ENCODE peak calls at places on chromosome 2, in four cellular contexts. V is pancreas, T is T1000, W is AG09309. K is an unnamed sample.

GRCh38 chr2:237440819-237441281 is 26.9 kb upstream of the COL6A3 start:
- DNase-seq in V (no peak), T (no peak), W (no peak), K (no peak)

GRCh38 chr2:37350034-37350433 is 5.6 kb downstream of the QPCT start:
- DNase-seq in V (peak; percentile 20), T (no peak), W (no peak), K (no peak)

GRCh38 chr2:66925128-66925527 is 472.0 kb upstream of the ETAA1 start:
- DNase-seq in V (no peak), T (peak; percentile 16), W (no peak), K (peak; percentile 6)

GRCh38 chr2:53130441-53130943 is 637.1 kb upstream of the CHAC2 start:
- DNase-seq in V (no peak), T (no peak), W (peak; percentile 42), K (no peak)

GRCh38 chr2:145114726-145115125 is 594.8 kb upstream of the ZEB2 start:
- DNase-seq in V (no peak), T (no peak), W (no peak), K (no peak)

GRCh38 chr2:179422037-179422643 is 157.5 kb upstream of the SESTD1 start:
- DNase-seq in V (peak; percentile 55), T (no peak), W (no peak), K (peak; percentile 31)

GRCh38 chr2:159035790-159036411 is 67.5 kb downstream of the TANC1 start:
- DNase-seq in V (peak; percentile 23), T (no peak), W (no peak), K (no peak)

GRCh38 chr2:36486546-36487044 is 111.4 kb downstream of the FEZ2 start:
- DNase-seq in V (no peak), T (no peak), W (peak; percentile 52), K (peak; percentile 94)

GRCh38 chr2:233689031-233689430 is 3.7 kb upstream of the UGT1A6 start:
- DNase-seq in V (no peak), T (no peak), W (no peak), K (no peak)

GRCh38 chr2:223723954-223724411 is 113.4 kb downstream of the AP1S3 start:
- DNase-seq in V (no peak), T (no peak), W (no peak), K (no peak)

GRCh38 chr2:127669056-127669455 is 6.3 kb downstream of the LIMS2 start:
- DNase-seq in V (no peak), T (no peak), W (no peak), K (no peak)

K was measured in SJSA1.